ENCODE peak calls at places on chromosomes 12 and 14, in five cellular contexts. C is fibroblast of mammary gland, X is lower leg skin, Z is nephron progenitor cell, W is ovary. T is an unnamed sample.

GRCh38 chr14:21923820-21924219 is 250.2 kb upstream of the OR4E1 start:
- DNase-seq in C (no peak), X (no peak), Z (no peak), W (no peak), T (no peak)

GRCh38 chr12:78331764-78332163 is 501.1 kb downstream of the NAV3 start:
- DNase-seq in C (no peak), X (no peak), Z (no peak), W (no peak), T (no peak)

GRCh38 chr14:79842270-79842669 is 369.0 kb downstream of the DIO2 start:
- DNase-seq in C (peak), X (no peak), Z (no peak), W (no peak), T (no peak)

GRCh38 chr12:6943719-6944380 is at the start of the genes C12orf57 and RNU7-1:
- DNase-seq in C (peak), X (peak), Z (peak), W (peak), T (peak)

GRCh38 chr14:49769171-49769570 is 1.2 kb downstream of the KLHDC2 start:
- DNase-seq in C (peak), X (no peak), Z (no peak), W (no peak), T (no peak)

GRCh38 chr14:74922752-74923401 is at the start of gene RPS6KL1:
- DNase-seq in C (peak), X (peak), Z (peak), W (peak), T (peak)

GRCh38 chr14:90305176-90305601 is 26.6 kb downstream of the NRDE2 start:
- DNase-seq in C (no peak), X (no peak), Z (no peak), W (no peak), T (no peak)

GRCh38 chr14:73188501-73188903 is 48.8 kb upstream of the PAPLN start:
- DNase-seq in C (peak), X (no peak), Z (no peak), W (no peak), T (no peak)

GRCh38 chr14:101185946-101186345 is 282.4 kb upstream of the RTL1 start:
- DNase-seq in C (no peak), X (peak), Z (no peak), W (no peak), T (no peak)

GRCh38 chr14:58631720-58632119 is 6.0 kb upstream of the DACT1 start:
- DNase-seq in C (no peak), X (no peak), Z (peak), W (no peak), T (no peak)

GRCh38 chr12:97168804-97169203 is 261.7 kb downstream of the NEDD1 start:
- DNase-seq in C (no peak), X (no peak), Z (no peak), W (no peak), T (no peak)

GRCh38 chr12:25436206-25436912 is 116.7 kb downstream of the LMNTD1 start:
- DNase-seq in C (peak), X (no peak), Z (peak), W (peak), T (no peak)

GRCh38 chr14:22926316-22926715 is 2.9 kb downstream of the PRMT5 start:
- DNase-seq in C (no peak), X (no peak), Z (no peak), W (no peak), T (no peak)

GRCh38 chr12:130754234-130755001 is 38.3 kb upstream of the RIMBP2 start:
- DNase-seq in C (no peak), X (no peak), Z (no peak), W (no peak), T (no peak)

GRCh38 chr12:94379479-94380113 is 80.1 kb downstream of the CEP83 start:
- DNase-seq in C (no peak), X (no peak), Z (no peak), W (no peak), T (no peak)

GRCh38 chr12:56256326-56256960 is 1.7 kb downstream of the ANKRD52 start:
- DNase-seq in C (peak), X (no peak), Z (peak), W (no peak), T (no peak)

GRCh38 chr12:26830783-26831601 is 2.0 kb downstream of the ITPR2 start:
- DNase-seq in C (no peak), X (no peak), Z (no peak), W (no peak), T (no peak)

GRCh38 chr12:113092478-113093408 is 36.2 kb downstream of the DTX1 start:
- DNase-seq in C (no peak), X (peak), Z (peak), W (no peak), T (no peak)

GRCh38 chr12:21502164-21502496 is 541 bp downstream of the GOLT1B start:
- DNase-seq in C (peak), X (peak), Z (no peak), W (no peak), T (no peak)

DNA sequence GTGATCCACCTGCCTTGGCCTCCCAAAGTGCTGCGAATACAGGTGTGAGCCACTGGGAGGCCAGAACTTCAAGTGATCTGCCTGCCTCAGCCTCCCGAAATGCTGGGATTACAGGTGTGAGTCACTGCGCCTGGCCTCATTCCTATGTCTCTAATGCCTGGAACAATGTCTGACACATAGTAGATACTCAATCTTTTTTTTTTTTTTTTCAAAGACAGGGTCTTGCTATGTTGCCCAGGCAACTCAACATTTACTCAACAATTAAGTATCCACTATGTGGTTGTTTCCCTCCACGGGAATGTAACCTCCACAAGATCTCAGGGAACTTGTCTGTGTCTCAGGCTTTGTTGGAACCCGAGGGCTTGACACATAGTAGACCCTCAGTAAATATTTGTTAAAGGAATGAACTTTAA is 3.1 kb upstream of the TMEM120B start:
- DNase-seq in C (peak), X (no peak), Z (no peak), W (no peak), T (no peak)
- TF ChIP-seq CTCF in C (peak), X (no peak), Z (no peak), W (no peak), T (no peak)

GRCh38 chr12:12017798-12018197 is 52.9 kb upstream of the BCL2L14 start:
- DNase-seq in C (no peak), X (no peak), Z (no peak), W (no peak), T (no peak)
- TF ChIP-seq CTCF in C (peak), X (no peak), Z (no peak), W (no peak), T (no peak)

DNA sequence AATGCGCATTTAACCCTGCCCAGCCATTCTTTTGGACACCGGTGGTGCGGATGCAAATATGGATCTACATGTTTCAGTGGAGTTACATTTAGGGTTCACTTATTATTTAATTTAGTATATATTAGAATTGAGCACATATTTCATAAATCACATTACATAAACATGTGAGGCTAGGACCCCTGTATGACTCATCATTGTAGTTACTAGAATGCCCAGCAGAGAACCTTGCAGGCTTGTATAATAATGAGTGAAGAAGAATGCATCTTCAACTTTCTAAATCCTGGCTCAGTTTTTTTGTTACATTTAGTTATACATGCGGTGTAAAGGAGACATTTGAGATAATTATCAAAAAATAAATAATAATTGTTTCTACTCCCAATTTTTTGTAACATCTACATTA is 369.0 kb downstream of the ATP23 start:
- DNase-seq in C (peak), X (no peak), Z (no peak), W (no peak), T (no peak)
- TF ChIP-seq CTCF in C (peak), X (no peak), Z (no peak), W (no peak), T (no peak)

DNA sequence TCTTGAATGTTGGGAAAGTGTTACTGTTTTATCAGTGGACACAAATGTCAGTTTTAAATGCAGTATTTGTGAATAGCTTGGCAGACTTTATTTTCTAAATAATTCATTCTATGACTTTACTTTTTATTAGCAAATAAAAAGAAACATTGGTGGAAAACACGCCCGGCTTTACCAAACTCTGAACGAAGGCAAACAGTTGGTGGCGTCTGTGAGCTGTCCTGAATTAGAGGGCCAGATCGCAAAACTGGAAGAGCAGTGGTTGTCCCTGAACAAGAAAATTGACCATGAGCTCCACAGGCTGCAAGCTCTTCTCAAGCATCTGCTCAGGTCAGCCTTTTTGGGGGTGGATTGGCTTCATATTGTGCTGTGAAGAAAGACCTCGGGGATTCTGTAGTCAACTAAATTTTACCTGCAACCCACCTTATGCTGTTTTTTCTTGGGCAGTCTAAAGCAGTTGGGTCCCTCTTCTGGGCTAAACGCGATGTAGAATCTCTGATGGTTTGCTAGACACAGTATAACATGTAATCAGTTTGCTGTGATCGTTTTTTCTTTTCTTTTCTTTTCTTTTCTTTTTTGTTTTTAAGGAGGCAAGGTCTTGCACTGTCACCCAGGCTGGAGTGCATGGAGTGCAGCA is 156.4 kb downstream of the ESR2 start:
- DNase-seq in C (peak), X (no peak), Z (no peak), W (peak), T (no peak)
- TF ChIP-seq CTCF in C (peak), X (no peak), Z (no peak), W (no peak), T (no peak)

GRCh38 chr12:54159140-54159539 is 29.6 kb downstream of the SMUG1 start:
- DNase-seq in C (no peak), X (no peak), Z (peak), W (no peak), T (no peak)
- TF ChIP-seq CTCF in C (no peak), X (no peak), Z (no peak), W (no peak), T (no peak)

DNA sequence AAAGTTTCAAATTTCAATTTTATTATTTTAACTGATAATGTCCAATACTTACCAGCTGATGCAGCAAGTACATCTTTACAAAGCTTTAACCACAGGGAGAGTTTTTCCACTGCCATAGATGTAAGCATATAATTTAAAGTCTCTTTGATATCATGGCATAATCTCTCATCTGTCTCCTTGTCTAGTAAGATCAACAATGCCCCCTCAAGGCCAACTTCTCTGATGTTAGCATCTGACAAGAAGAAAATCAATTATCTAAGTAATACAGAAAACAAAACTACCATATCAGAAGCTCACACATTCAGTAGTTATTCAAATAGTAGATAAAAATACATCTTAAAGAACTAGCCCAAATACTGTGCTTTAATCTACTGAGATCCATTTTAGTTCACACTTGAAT is 94.2 kb downstream of the HEATR5A start:
- DNase-seq in C (peak), X (no peak), Z (no peak), W (no peak), T (no peak)
- TF ChIP-seq CTCF in C (peak), X (no peak), Z (no peak), W (no peak), T (no peak)

GRCh38 chr14:100155049-100155621 is 4.3 kb downstream of the DEGS2 start:
- DNase-seq in C (peak), X (no peak), Z (peak), W (no peak), T (no peak)
- TF ChIP-seq CTCF in C (peak), X (no peak), Z (peak), W (no peak), T (no peak)

GRCh38 chr14:100031506-100032281 is 33.5 kb upstream of the EVL start:
- DNase-seq in C (peak), X (no peak), Z (no peak), W (no peak), T (no peak)
- TF ChIP-seq CTCF in C (no peak), X (no peak), Z (no peak), W (no peak), T (no peak)

GRCh38 chr14:93185333-93185688 is 194 bp downstream of the LYSET start:
- DNase-seq in C (no peak), X (no peak), Z (no peak), W (no peak), T (no peak)

GRCh38 chr14:93183596-93184317 is 940 bp downstream of the MOAP1 start:
- DNase-seq in C (no peak), X (peak), Z (no peak), W (no peak), T (no peak)

GRCh38 chr14:93186461-93186860 is 1.3 kb downstream of the LYSET start:
- DNase-seq in C (no peak), X (no peak), Z (no peak), W (no peak), T (no peak)

GRCh38 chr14:93186961-93187360 is 1.8 kb downstream of the LYSET start:
- DNase-seq in C (no peak), X (no peak), Z (no peak), W (no peak), T (no peak)

GRCh38 chr14:93184391-93185332 is at the start of the genes LYSET and MOAP1:
- DNase-seq in C (peak), X (peak), Z (peak), W (peak), T (peak)
- TF ChIP-seq CTCF in C (no peak), X (no peak), Z (peak), W (no peak), T (no peak)